ENCODE peak calls at places on chromosomes 16 and 17, in six cellular contexts. N, W, F, U, R and C are unnamed samples. For H3K36me3, the result is how much of the 10 kb centered on the place peaks cover.

GRCh38 chr17:42586514-42587230 is 9.1 kb upstream of the PSMC3IP start:
- DNase-seq in N (no peak), W (no peak), F (no peak), U (no peak), R (no peak), C (no peak)

GRCh38 chr17:40596261-40596919 is 31.1 kb upstream of the CCR7 start:
- DNase-seq in N (peak), W (no peak), F (peak), U (no peak), R (no peak), C (peak)

GRCh38 chr17:82228842-82229685 is at the start of gene SLC16A3:
- DNase-seq in N (peak), W (no peak), F (peak), U (peak), R (peak), C (peak)

GRCh38 chr16:4380131-4381063 is 8.7 kb downstream of the VASN start:
- DNase-seq in N (no peak), W (no peak), F (no peak), U (no peak), R (no peak), C (no peak)

GRCh38 chr16:28310796-28311195 is 18.5 kb downstream of the SBK1 start:
- DNase-seq in N (no peak), W (no peak), F (no peak), U (no peak), R (no peak), C (no peak)

GRCh38 chr16:19883296-19883951 is 1.2 kb downstream of the GPRC5B start:
- DNase-seq in N (peak), W (no peak), F (peak), U (peak), R (peak), C (no peak)

GRCh38 chr17:2784864-2785263 is 11.4 kb upstream of the RAP1GAP2 start:
- DNase-seq in N (no peak), W (no peak), F (no peak), U (no peak), R (no peak), C (peak)

GRCh38 chr16:83992624-83993023 is 24.6 kb downstream of the NECAB2 start:
- DNase-seq in N (no peak), W (no peak), F (peak), U (peak), R (no peak), C (no peak)

GRCh38 chr17:76540381-76541300 is 797 bp downstream of the PRCD start:
- DNase-seq in N (peak), W (peak), F (peak), U (peak), R (peak), C (peak)

GRCh38 chr17:72419866-72420774 is 299.3 kb downstream of the SOX9 start:
- DNase-seq in N (no peak), W (no peak), F (no peak), U (no peak), R (no peak), C (no peak)

GRCh38 chr16:58464047-58464915 is 35.7 kb upstream of the NDRG4 start:
- DNase-seq in N (no peak), W (peak), F (no peak), U (no peak), R (peak), C (peak)

GRCh38 chr16:46903255-46903905 is 19.2 kb downstream of the GPT2 start:
- DNase-seq in N (no peak), W (no peak), F (no peak), U (no peak), R (no peak), C (no peak)

GRCh38 chr17:41548844-41549595 is 20.9 kb upstream of the KRT19 start:
- DNase-seq in N (peak), W (peak), F (peak), U (peak), R (peak), C (peak)

GRCh38 chr16:80125677-80126076 is 415.1 kb upstream of the DYNLRB2 start:
- DNase-seq in N (no peak), W (no peak), F (no peak), U (no peak), R (no peak), C (no peak)

GRCh38 chr17:77769215-77769614 is 189.3 kb upstream of the TNRC6C start:
- DNase-seq in N (no peak), W (no peak), F (peak), U (no peak), R (no peak), C (no peak)

GRCh38 chr16:15610369-15610871 is 32.5 kb downstream of the MARF1 start:
- DNase-seq in N (no peak), W (no peak), F (peak), U (peak), R (no peak), C (peak)

GRCh38 chr16:84927621-84928591 is 83.4 kb downstream of the ZDHHC7 start:
- DNase-seq in N (no peak), W (no peak), F (no peak), U (no peak), R (no peak), C (no peak)

GRCh38 chr17:301681-302299 is 50.8 kb downstream of the RPH3AL start:
- DNase-seq in N (no peak), W (no peak), F (no peak), U (no peak), R (no peak), C (no peak)

GRCh38 chr17:74807925-74808324 is 31.8 kb upstream of the NAT9 start:
- DNase-seq in N (no peak), W (no peak), F (peak), U (no peak), R (no peak), C (no peak)

GRCh38 chr16:74633686-74634085 is 26.8 kb upstream of the GLG1 start:
- DNase-seq in N (peak), W (no peak), F (no peak), U (no peak), R (no peak), C (no peak)

GRCh38 chr17:28618464-28618863 is 4.5 kb upstream of the RSKR start:
- DNase-seq in N (no peak), W (no peak), F (no peak), U (no peak), R (no peak), C (no peak)
- H3K36me3 ChIP-seq in N (under half), W (half or more), F (half or more), U (half or more), R (half or more), C (half or more)

DNA sequence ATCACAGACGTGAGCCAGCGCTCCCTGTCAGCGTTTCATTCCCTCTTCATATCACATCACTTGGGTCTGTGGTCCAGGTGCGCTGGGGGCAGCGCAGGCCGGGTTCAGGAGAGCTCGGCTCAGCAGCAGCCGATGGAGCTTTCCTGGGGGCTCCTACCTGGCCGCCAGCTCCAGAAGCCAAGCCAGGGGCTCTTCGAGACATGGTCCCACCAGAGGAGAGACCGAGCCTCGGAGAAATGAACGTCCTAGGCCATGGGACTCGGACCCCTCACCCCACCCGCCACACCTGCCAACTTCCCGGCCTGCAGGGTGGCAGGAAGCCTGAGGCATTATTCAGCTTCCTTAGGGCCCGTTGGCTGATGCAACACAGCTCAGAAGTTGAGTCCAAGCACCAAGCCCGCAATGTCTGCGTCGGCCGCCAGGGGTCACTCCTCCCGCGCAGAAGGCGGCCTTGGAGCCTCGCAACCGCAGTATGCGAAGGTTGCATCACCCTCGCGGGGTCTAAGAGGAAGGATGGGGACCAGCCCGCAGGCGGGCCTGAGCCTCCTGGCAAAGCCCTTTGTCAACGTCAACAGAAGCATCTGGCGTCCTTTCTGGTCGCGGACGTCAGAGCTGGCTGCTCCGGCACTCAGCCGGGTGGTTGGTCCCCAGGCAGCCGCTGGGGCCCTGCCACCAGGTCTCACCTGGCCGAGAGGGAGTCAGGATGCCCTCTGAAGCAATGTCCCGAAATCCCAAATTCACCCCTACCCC is 13.2 kb upstream of the KLHDC4 start:
- DNase-seq in N (peak), W (peak), F (peak), U (peak), R (peak), C (peak)
- H2BK120ac ChIP-seq in N (peak), W (no peak), F (peak), U (peak), R (peak), C (peak)

GRCh38 chr17:57260325-57261083 is 4.2 kb downstream of the MSI2 start:
- DNase-seq in N (no peak), W (no peak), F (no peak), U (no peak), R (peak), C (no peak)
- H3K4me3 ChIP-seq in N (no peak), W (no peak), F (no peak), U (no peak), R (peak), C (no peak)

DNA sequence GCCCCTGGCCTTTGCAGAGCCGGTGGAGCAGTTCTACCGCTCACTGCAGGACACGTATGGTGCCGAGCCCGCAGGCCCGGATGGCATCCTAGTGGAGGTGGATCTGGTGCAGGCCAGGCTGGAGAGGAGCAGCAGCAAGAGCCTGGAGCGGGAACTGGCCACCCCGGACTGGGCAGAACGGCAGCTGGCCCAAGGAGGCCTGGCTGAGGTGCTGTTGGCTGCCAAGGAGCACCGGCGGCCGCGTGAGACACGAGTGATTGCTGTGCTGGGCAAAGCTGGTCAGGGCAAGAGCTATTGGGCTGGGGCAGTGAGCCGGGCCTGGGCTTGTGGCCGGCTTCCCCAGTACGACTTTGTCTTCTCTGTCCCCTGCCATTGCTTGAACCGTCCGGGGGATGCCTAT is 29.5 kb downstream of the CIITA start:
- DNase-seq in N (no peak), W (no peak), F (no peak), U (no peak), R (no peak), C (no peak)
- H3K36me3 ChIP-seq in N (under half), W (under half), F (under half), U (under half), R (under half), C (under half)

GRCh38 chr17:64503821-64504768 is 2.0 kb downstream of the DDX5 start:
- DNase-seq in N (no peak), W (no peak), F (no peak), U (no peak), R (no peak), C (no peak)

GRCh38 chr17:64504769-64505319 is 1.2 kb downstream of the DDX5 start:
- DNase-seq in N (peak), W (no peak), F (peak), U (peak), R (no peak), C (no peak)

GRCh38 chr17:64506576-64507417 is at the start of gene CEP95:
- DNase-seq in N (peak), W (peak), F (peak), U (peak), R (peak), C (peak)

GRCh38 chr17:64506201-64506575 is at the start of gene DDX5:
- DNase-seq in N (no peak), W (no peak), F (peak), U (peak), R (peak), C (peak)

DNA sequence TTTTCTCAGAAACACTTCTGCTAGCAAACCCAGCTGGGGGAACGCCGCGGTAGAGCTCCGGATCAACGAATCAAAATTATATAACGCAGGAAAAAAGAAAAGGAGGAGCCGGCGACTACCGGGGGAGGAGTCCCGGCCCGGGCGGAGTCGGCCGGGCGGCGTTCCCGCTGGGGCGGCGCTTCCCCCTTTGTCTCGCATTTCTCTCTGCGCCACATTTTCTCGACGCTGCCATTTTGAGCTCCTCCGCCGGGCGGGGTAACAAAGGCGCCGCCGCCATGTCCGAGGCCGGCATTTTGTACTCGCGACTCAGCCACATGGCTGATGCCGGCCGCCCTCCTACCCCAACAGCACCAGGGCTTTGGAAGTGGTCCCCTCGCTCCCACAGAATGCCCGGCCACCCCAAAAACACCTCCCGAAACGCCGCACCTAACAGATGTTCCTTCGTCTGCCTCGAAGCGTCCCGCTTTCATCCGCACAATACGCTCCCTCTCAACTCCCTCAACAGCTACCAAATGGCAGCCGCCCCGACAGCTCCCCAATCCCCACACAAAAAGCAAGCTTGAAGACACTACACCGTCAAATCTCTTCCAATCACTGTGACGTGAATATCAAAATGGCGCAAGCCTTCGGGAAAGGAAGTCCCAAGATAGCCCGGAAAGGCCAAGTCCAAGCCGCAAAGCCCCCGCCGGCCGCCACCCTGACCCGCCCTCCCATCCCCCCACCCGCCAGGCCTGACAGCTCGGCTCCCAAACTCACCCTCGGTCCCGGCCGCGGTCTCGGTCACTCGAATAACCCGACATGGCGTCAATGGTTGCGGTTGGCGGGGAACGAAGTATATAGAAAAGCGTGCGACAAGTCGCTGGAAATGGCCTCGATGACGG is 529 bp downstream of the DDX5 start:
- DNase-seq in N (peak), W (peak), F (peak), U (peak), R (peak), C (peak)
- H2BK120ac ChIP-seq in N (peak), W (peak), F (peak), U (peak), R (no peak), C (peak)

DNA sequence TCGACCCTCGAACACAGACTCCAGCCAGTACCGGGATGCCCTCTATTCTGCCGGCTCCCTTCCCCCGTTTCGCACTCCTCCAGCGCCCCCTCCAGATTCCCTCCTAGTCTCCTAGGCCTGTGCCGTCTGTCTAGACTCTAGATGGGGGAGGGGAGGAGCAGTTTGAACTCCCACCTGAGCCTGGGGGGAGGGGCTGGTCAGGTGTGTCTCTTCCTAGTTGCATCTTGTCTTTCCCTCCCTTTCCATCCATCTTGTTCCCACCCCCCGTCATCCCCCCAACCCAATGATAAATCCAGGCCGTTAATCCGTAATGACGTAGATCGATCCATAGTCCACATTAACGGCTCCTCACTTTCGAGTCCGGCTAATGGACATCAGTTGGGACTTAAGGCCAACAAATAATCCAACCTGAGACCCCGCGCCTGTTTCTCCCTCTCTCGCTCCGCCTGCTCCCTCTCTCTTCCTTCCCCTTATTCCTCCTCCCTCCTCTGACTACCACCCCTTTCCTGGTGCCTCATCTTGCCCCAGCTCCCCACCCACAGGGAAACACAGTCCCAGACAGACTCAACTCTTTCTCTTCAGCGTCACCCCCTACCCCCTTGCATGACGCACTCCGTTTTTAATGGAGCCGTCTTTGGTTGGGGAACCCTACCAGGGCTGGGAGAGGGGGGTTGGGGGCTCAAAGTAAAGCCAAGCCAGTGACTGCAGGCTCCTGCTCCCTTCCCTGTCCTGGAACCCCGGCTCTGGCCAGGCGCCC is 3.3 kb upstream of the HOXB5 start:
- DNase-seq in N (no peak), W (no peak), F (peak), U (peak), R (no peak), C (no peak)
- H3K4me3 ChIP-seq in N (no peak), W (no peak), F (peak), U (peak), R (no peak), C (peak)

DNA sequence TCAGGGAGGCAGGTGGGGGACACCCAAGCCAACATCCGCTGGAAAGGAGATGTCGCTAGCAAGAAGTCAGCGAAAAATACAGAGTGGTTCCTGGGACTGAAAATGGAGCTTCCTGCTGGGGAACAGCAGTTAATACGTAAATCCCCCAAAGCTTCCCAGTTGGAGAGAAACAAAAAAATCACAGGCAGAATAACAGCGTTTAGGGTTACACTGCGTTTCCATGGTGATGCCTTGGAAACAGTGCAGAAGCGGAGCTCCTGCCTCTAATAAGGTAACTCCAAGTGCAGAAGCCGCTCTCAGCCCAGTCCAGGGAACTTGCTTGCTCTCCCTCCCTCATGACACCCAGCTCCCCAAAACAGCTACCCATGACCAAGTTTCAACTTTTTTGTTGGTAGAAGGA is 73.4 kb downstream of the PLD6 start:
- DNase-seq in N (no peak), W (peak), F (no peak), U (no peak), R (no peak), C (no peak)
- H3K36me3 ChIP-seq in N (under half), W (under half), F (half or more), U (half or more), R (under half), C (half or more)

GRCh38 chr17:4766199-4766598 is 5.5 kb upstream of the TM4SF5 start:
- DNase-seq in N (no peak), W (no peak), F (no peak), U (no peak), R (no peak), C (peak)
- H2BK120ac ChIP-seq in N (no peak), W (no peak), F (no peak), U (no peak), R (no peak), C (no peak)

GRCh38 chr16:89401205-89401604 is 89.2 kb downstream of the ANKRD11 start:
- DNase-seq in N (no peak), W (no peak), F (no peak), U (no peak), R (no peak), C (no peak)
- H3K4me3 ChIP-seq in N (no peak), W (no peak), F (no peak), U (no peak), R (no peak), C (no peak)